ENCODE peak calls at places on chromosomes 4 and X, in six cellular contexts. Y is lower lobe of right lung, V is retinal pigment epithelial cell, D is Caco-2, W is fibroblast of pulmonary artery, F is GM23338. L is an unnamed sample.

GRCh38 chr4:128837679-128838078 is 28.2 kb downstream of the JADE1 start:
- DNase-seq in Y (no peak), V (no peak), D (no peak), W (no peak), F (no peak), L (no peak)

GRCh38 chr4:102981005-102981404 is 38.5 kb downstream of the SLC9B1 start:
- DNase-seq in Y (no peak), V (no peak), D (no peak), W (no peak), F (no peak), L (no peak)

GRCh38 chrX:46324166-46324565 is 221.1 kb downstream of the ZNF674 start:
- DNase-seq in Y (no peak), V (no peak), D (no peak), W (no peak), F (no peak), L (no peak)

GRCh38 chr4:137310593-137311490 is 221.5 kb downstream of the PCDH18 start:
- DNase-seq in Y (no peak), V (peak; percentile 49), D (no peak), W (peak; percentile 84), F (no peak), L (peak; percentile 21)

GRCh38 chr4:66275381-66276060 is 605.2 kb upstream of the EPHA5 start:
- DNase-seq in Y (no peak), V (no peak), D (no peak), W (peak; percentile 8), F (no peak), L (no peak)

GRCh38 chrX:11111947-11112346 is 815 bp downstream of the HCCS start:
- DNase-seq in Y (no peak), V (no peak), D (no peak), W (no peak), F (no peak), L (no peak)

GRCh38 chrX:13495232-13495631 is 74.2 kb upstream of the EGFL6 start:
- DNase-seq in Y (no peak), V (no peak), D (no peak), W (no peak), F (no peak), L (no peak)

GRCh38 chr4:16783119-16783518 is 115.3 kb downstream of the LDB2 start:
- DNase-seq in Y (no peak), V (no peak), D (no peak), W (peak; percentile 72), F (peak; percentile 53), L (no peak)

GRCh38 chrX:51803833-51804232 is 60.6 kb downstream of the GSPT2 start:
- DNase-seq in Y (no peak), V (no peak), D (no peak), W (peak; percentile 43), F (no peak), L (no peak)

GRCh38 chr4:139015948-139016451 is 419 bp downstream of the NOCT start:
- DNase-seq in Y (peak; percentile 70), V (no peak), D (no peak), W (no peak), F (peak; percentile 32), L (no peak)

GRCh38 chr4:81599646-81600231 is 128.0 kb upstream of the RASGEF1B start:
- DNase-seq in Y (no peak), V (no peak), D (no peak), W (peak; percentile 52), F (no peak), L (no peak)

GRCh38 chr4:124152130-124152529 is 560.4 kb downstream of the ANKRD50 start:
- DNase-seq in Y (no peak), V (no peak), D (no peak), W (no peak), F (no peak), L (no peak)

GRCh38 chr4:39697740-39698423 is at the start of gene UBE2K:
- DNase-seq in Y (peak; percentile 94), V (no peak), D (peak; percentile 94), W (peak; percentile 88), F (peak; percentile 84), L (no peak)

GRCh38 chrX:69988955-69989394 is 60.8 kb downstream of the AWAT2 start:
- DNase-seq in Y (no peak), V (no peak), D (no peak), W (peak; percentile 73), F (no peak), L (no peak)

GRCh38 chr4:71294301-71294700 is 44.5 kb upstream of the SLC4A4 start:
- DNase-seq in Y (no peak), V (no peak), D (no peak), W (no peak), F (no peak), L (no peak)

GRCh38 chrX:139724626-139725025 is 16.7 kb upstream of the MCF2 start:
- DNase-seq in Y (no peak), V (no peak), D (no peak), W (no peak), F (no peak), L (no peak)

GRCh38 chr4:173057442-173057841 is 111.2 kb upstream of the GALNT7 start:
- DNase-seq in Y (no peak), V (no peak), D (no peak), W (no peak), F (no peak), L (no peak)

GRCh38 chrX:10633722-10634121 is 13.3 kb upstream of the MID1 start:
- DNase-seq in Y (no peak), V (peak; percentile 65), D (peak; percentile 32), W (peak; percentile 86), F (peak; percentile 24), L (peak; percentile 85)

GRCh38 chr4:1231637-1232360 is 17.1 kb downstream of the CTBP1 start:
- DNase-seq in Y (no peak), V (no peak), D (no peak), W (no peak), F (no peak), L (no peak)

GRCh38 chrX:13669246-13669689 is 16.3 kb downstream of the TCEANC start:
- DNase-seq in Y (peak; percentile 61), V (peak; percentile 54), D (peak; percentile 82), W (peak; percentile 96), F (no peak), L (peak; percentile 96)

GRCh38 chrX:40170830-40171512 is 73.2 kb upstream of the BCOR start:
- DNase-seq in Y (no peak), V (no peak), D (no peak), W (no peak), F (peak; percentile 17), L (no peak)

GRCh38 chrX:107731831-107732502 is 43.6 kb downstream of the TSC22D3 start:
- DNase-seq in Y (peak; percentile 88), V (peak; percentile 89), D (no peak), W (peak; percentile 96), F (peak; percentile 42), L (peak; percentile 83)

GRCh38 chr4:133493776-133494175 is 344.7 kb downstream of the PCDH10 start:
- DNase-seq in Y (no peak), V (no peak), D (no peak), W (no peak), F (no peak), L (no peak)

GRCh38 chr4:6641164-6641970 is 882 bp downstream of the MRFAP1 start:
- DNase-seq in Y (peak; percentile 68), V (no peak), D (peak; percentile 34), W (peak; percentile 39), F (peak; percentile 45), L (no peak)

DNA sequence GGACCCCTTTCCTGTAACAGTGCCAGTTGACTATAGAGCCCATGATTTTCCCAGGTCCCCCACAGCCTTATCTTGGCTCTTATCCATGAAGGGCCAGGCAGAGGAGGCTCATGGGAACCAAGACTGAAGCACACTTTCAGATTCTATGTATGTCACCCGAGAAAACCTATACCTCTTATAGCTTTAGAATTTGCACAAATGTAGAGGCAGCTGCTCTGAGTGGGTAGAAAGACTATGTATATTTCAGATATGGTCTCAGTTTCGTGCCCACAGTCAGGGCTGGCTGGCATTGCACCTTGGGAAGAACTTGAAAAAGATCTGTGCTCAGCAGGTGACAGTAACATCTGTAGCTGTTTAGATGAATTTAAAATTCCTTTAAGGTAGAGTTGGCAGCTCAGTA is 8.3 kb upstream of the LNX1 start:
- DNase-seq in Y (no peak), V (no peak), D (no peak), W (no peak), F (no peak), L (no peak)
- H3K4me3 ChIP-seq in Y (no peak overlapping the region), V (no peak overlapping the region), D (no peak overlapping the region), W (no peak overlapping the region), F (no peak overlapping the region), L (no peak overlapping the region)

GRCh38 chr4:107740381-107740780 is 20.3 kb upstream of the PAPSS1 start:
- DNase-seq in Y (no peak), V (no peak), D (no peak), W (peak; percentile 57), F (peak; percentile 28), L (no peak)
- TF ChIP-seq CTCF in Y (peak; percentile 8), V (peak; percentile 57), D (no peak), W (peak; percentile 44), F (peak; percentile 30), L (peak; percentile 7)

GRCh38 chr4:106982711-106983211 is 53.4 kb downstream of the DKK2 start:
- DNase-seq in Y (no peak), V (no peak), D (no peak), W (no peak), F (no peak), L (no peak)

GRCh38 chr4:106981431-106981830 is 54.7 kb downstream of the DKK2 start:
- DNase-seq in Y (no peak), V (no peak), D (no peak), W (no peak), F (peak; percentile 41), L (no peak)

GRCh38 chr4:106978046-106978774 is 57.9 kb downstream of the DKK2 start:
- DNase-seq in Y (no peak), V (no peak), D (no peak), W (no peak), F (peak; percentile 61), L (no peak)
- H3K4me3 ChIP-seq in Y (no peak overlapping the region), V (no peak overlapping the region), D (no peak overlapping the region), W (no peak overlapping the region), F (no peak overlapping the region), L (no peak overlapping the region)

GRCh38 chr4:2441393-2442174 is 22.8 kb downstream of the CFAP99 start:
- DNase-seq in Y (peak; percentile 77), V (peak; percentile 37), D (peak; percentile 67), W (peak; percentile 70), F (peak; percentile 94), L (no peak)
- TF ChIP-seq CTCF in Y (peak; percentile 75), V (peak; percentile 95), D (peak; percentile 44), W (peak; percentile 82), F (peak; percentile 90), L (peak; percentile 83)